ENCODE peak calls at places on chromosomes 16 and 17, in six cellular contexts. Y is DND-41, H is uterus, M is A549, W is lung, K is vagina. E is an unnamed sample.
A peak's percentile ranks its signal among the peaks of the same experiment; 100 is the strongest.

GRCh38 chr17:6521636-6522035 is 34.7 kb downstream of the PITPNM3 start:
- DNase-seq in Y (no peak), K (no peak), W (no peak), H (no peak), M (no peak), E (no peak)

GRCh38 chr17:40345161-40346034 is 19.1 kb downstream of the GJD3 start:
- DNase-seq in M (peak; percentile 72), H (peak; percentile 61), K (no peak), Y (no peak), W (peak; percentile 83), E (peak; percentile 50)

GRCh38 chr16:2475413-2476344 is 752 bp downstream of the TBC1D24 start:
- DNase-seq in M (no peak), K (no peak), H (no peak), W (no peak), Y (peak; percentile 58), E (peak; percentile 26)

GRCh38 chr17:62688398-62689140 is 61.1 kb downstream of the MRC2 start:
- DNase-seq in K (no peak), W (no peak), Y (no peak), M (no peak), H (no peak), E (no peak)

GRCh38 chr16:19294156-19294649 is 8.7 kb downstream of the CLEC19A start:
- DNase-seq in M (peak; percentile 45), H (peak; percentile 14), K (no peak), W (peak; percentile 50), Y (no peak), E (no peak)

GRCh38 chr17:43755389-43755875 is 3.2 kb downstream of the SOST start:
- DNase-seq in K (no peak), M (no peak), H (no peak), Y (no peak), W (no peak), E (no peak)

GRCh38 chr16:81567087-81567486 is 122.5 kb downstream of the CMIP start:
- DNase-seq in H (no peak), K (no peak), Y (no peak), M (no peak), W (no peak), E (no peak)

GRCh38 chr17:18224428-18225120 is 861 bp upstream of the LLGL1 start:
- DNase-seq in K (no peak), M (no peak), Y (no peak), W (no peak), H (peak; percentile 50), E (no peak)

GRCh38 chr17:78665952-78666920 is 89.0 kb upstream of the DNAH17 start:
- DNase-seq in Y (peak; percentile 44), H (peak; percentile 58), K (no peak), W (no peak), M (no peak), E (peak; percentile 59)

GRCh38 chr17:29147682-29148081 is 32.5 kb downstream of the MYO18A start:
- DNase-seq in Y (no peak), W (no peak), M (no peak), K (no peak), H (no peak), E (no peak)

GRCh38 chr17:29148790-29149430 is 31.3 kb downstream of the MYO18A start:
- DNase-seq in Y (peak; percentile 95), K (no peak), H (peak; percentile 93), W (peak; percentile 92), M (peak; percentile 95), E (peak; percentile 91)

GRCh38 chr17:29146369-29146972 is 33.7 kb downstream of the MYO18A start:
- DNase-seq in Y (no peak), H (no peak), M (no peak), W (no peak), K (no peak), E (no peak)

GRCh38 chr17:29149431-29150064 is 30.6 kb downstream of the MYO18A start:
- DNase-seq in W (no peak), H (peak; percentile 45), Y (no peak), M (no peak), K (no peak), E (no peak)

GRCh38 chr17:29148257-29148789 is 31.9 kb downstream of the MYO18A start:
- DNase-seq in H (no peak), K (no peak), M (peak; percentile 26), Y (no peak), W (peak; percentile 76), E (no peak)
- H3K4me1 ChIP-seq in H (peaks cover 3% of the 10 kb centered on the region), K (peaks cover 25% of the 10 kb centered on the region), M (peaks cover 61% of the 10 kb centered on the region), Y (peaks cover 26% of the 10 kb centered on the region), W (peaks cover 10% of the 10 kb centered on the region), E (peaks cover 26% of the 10 kb centered on the region)

GRCh38 chr17:73227379-73227778 is 34.3 kb downstream of the CPSF4L start:
- DNase-seq in H (no peak), K (no peak), M (no peak), W (no peak), Y (no peak), E (no peak)

GRCh38 chr17:73227944-73228343 is 33.7 kb downstream of the CPSF4L start:
- DNase-seq in W (no peak), H (no peak), Y (no peak), K (no peak), M (no peak), E (no peak)

GRCh38 chr17:73224663-73225305 is 31.9 kb downstream of the COG1 start:
- DNase-seq in K (no peak), H (no peak), W (no peak), M (no peak), Y (no peak), E (no peak)

GRCh38 chr17:73228748-73229236 is 32.9 kb downstream of the CPSF4L start:
- DNase-seq in H (peak; percentile 51), W (peak; percentile 65), M (peak; percentile 70), Y (no peak), K (no peak), E (peak; percentile 17)

DNA sequence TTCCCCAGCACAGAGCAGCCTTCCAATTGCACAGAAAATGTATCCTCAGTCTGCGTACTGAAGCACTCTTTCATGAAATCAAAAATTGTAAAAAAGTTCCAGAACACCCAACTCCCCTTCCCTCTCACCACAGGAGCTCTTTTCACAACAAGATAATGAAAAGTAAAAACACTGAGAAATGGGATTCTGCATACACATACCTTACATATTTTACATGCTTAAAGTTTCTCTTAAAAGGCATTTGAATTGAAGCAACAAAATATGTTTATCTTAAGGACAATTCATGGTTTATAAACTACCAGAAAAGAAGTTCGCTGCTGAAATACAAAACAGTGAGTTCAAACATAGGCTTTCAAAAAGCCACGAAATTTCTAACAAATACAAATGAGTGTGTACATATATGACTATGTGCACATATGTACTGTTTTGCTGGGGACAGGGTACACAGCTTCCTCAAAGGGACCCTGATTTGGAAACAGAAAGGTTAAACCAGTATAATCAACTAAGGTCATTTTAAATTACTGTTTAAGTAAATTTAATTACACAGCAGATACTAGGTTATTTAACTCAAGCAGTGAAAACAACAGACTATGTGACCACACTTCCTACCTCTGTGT is 33.8 kb downstream of the COG1 start:
- DNase-seq in H (no peak), K (no peak), Y (no peak), M (no peak), W (no peak), E (no peak)
- H3K4me3 ChIP-seq in H (no peak overlapping the region), K (no peak overlapping the region), Y (no peak overlapping the region), M (no peak overlapping the region), W (no peak overlapping the region), E (no peak overlapping the region)

GRCh38 chr16:17170435-17170834 is 300.3 kb downstream of the XYLT1 start:
- DNase-seq in M (no peak), Y (no peak), W (no peak), H (no peak), K (no peak), E (no peak)

GRCh38 chr16:17176199-17176598 is 294.6 kb downstream of the XYLT1 start:
- DNase-seq in K (no peak), M (no peak), W (no peak), H (no peak), Y (no peak), E (no peak)

GRCh38 chr16:17166095-17166494 is 304.7 kb downstream of the XYLT1 start:
- DNase-seq in M (no peak), H (no peak), Y (peak; percentile 6), W (no peak), K (no peak), E (no peak)

GRCh38 chr16:17173134-17173729 is 297.5 kb downstream of the XYLT1 start:
- DNase-seq in Y (no peak), M (no peak), W (peak; percentile 60), H (peak; percentile 19), K (no peak), E (no peak)

GRCh38 chr16:17171250-17172143 is 299.3 kb downstream of the XYLT1 start:
- DNase-seq in K (no peak), H (no peak), Y (no peak), M (no peak), W (no peak), E (no peak)
- H3K4me1 ChIP-seq in K (no peaks in the 10 kb centered on the region), H (no peaks in the 10 kb centered on the region), Y (no peaks in the 10 kb centered on the region), M (no peaks in the 10 kb centered on the region), W (no peaks in the 10 kb centered on the region), E (no peaks in the 10 kb centered on the region)

DNA sequence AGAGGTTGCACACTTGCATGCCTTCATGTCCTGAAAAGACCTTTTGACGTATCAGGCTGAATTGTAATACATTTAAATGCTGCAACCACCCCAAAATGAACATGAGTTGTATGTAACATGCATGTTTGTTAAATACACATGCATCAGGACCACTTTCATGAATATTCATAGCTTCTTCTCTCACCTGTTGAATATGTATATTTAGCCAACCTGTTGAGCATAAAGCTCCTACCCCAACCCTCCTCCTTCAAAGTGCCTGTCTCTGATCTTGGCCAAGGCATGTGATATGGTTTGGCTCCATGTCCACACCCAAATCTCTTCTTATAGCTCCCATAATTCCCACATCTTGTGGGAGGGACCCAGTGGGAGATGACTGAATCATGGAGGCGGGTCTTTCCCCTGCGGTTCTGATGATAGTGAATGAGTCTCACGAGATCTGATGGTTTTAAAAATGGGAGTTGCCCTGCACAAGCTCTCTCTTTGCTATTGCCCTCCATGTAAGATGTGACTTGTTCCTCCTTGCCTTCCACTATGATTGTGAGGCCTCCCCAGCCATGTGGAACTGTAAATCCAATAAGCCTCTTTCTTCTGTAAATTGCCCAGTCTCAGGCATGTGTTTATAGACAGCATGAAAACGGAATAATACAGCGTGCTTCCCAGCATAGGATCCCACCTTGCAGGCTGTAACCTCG is 3.8 kb upstream of the CRYM start:
- DNase-seq in M (no peak), Y (no peak), K (no peak), H (no peak), W (no peak), E (no peak)
- H3K4me3 ChIP-seq in M (no peak overlapping the region), Y (no peak overlapping the region), K (no peak overlapping the region), H (no peak overlapping the region), W (no peak overlapping the region), E (no peak overlapping the region)

DNA sequence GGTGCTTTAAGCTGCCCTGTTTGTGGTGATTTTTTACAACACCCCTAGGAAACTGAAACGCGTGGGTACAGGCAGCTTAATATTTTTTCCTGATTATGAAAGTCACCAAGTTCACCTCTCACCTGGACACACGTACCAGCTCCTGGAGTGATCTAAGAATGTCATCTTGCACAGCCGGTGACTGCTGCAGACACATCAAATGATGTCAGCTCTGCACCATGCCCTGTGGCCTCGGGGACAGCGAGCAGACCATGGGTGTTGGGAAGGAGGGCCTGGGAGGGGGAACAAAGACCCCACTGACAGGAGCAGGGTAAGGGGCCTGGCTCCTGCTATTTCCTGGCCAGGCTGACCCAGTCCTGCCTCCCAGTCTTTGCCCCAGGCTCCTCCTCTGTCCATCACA is 272.7 kb downstream of the PARN start:
- DNase-seq in H (no peak), Y (no peak), K (no peak), M (no peak), W (no peak), E (no peak)
- H3K4me1 ChIP-seq in H (no peaks in the 10 kb centered on the region), Y (no peaks in the 10 kb centered on the region), K (peaks cover 23% of the 10 kb centered on the region), M (peaks cover 32% of the 10 kb centered on the region), W (no peaks in the 10 kb centered on the region), E (no peaks in the 10 kb centered on the region)

E was measured in CD8-positive, alpha-beta memory T cell.